ENCODE peak calls at places on chromosome 1, in seven cellular contexts. One of them, this sample, is unnamed.
A peak's percentile ranks its signal among the peaks of the same experiment; 100 is the strongest.

GRCh38 chr1:48649880-48650279 is 126.8 kb downstream of the BEND5 start:
- DNase-seq in hepatocyte: peak; percentile 12
- DNase-seq in left ventricle myocardium inferior: no peak
- DNase-seq in cardiac muscle cell: no peak
- DNase-seq in suprapubic skin: no peak
- DNase-seq in neural progenitor cell: no peak
- DNase-seq in lower lobe of right lung: no peak
- DNase-seq in this sample: no peak

GRCh38 chr1:230643887-230644286 is 1.6 kb downstream of the COG2 start:
- DNase-seq in hepatocyte: peak; percentile 24
- DNase-seq in left ventricle myocardium inferior: no peak
- DNase-seq in cardiac muscle cell: peak; percentile 25
- DNase-seq in suprapubic skin: no peak
- DNase-seq in neural progenitor cell: no peak
- DNase-seq in lower lobe of right lung: no peak
- DNase-seq in this sample: no peak

GRCh38 chr1:51494138-51494830 is 24.8 kb downstream of the EPS15 start:
- DNase-seq in hepatocyte: no peak
- DNase-seq in left ventricle myocardium inferior: no peak
- DNase-seq in cardiac muscle cell: no peak
- DNase-seq in suprapubic skin: no peak
- DNase-seq in neural progenitor cell: no peak
- DNase-seq in lower lobe of right lung: no peak
- DNase-seq in this sample: no peak

GRCh38 chr1:183841550-183841949 is 36.6 kb downstream of the RGL1 start:
- DNase-seq in hepatocyte: no peak
- DNase-seq in left ventricle myocardium inferior: no peak
- DNase-seq in cardiac muscle cell: no peak
- DNase-seq in suprapubic skin: no peak
- DNase-seq in neural progenitor cell: no peak
- DNase-seq in lower lobe of right lung: no peak
- DNase-seq in this sample: no peak

GRCh38 chr1:156627313-156627880 is 8.2 kb downstream of the HAPLN2 start:
- DNase-seq in hepatocyte: peak; percentile 59
- DNase-seq in left ventricle myocardium inferior: no peak
- DNase-seq in cardiac muscle cell: peak; percentile 47
- DNase-seq in suprapubic skin: no peak
- DNase-seq in neural progenitor cell: peak; percentile 64
- DNase-seq in lower lobe of right lung: no peak
- DNase-seq in this sample: no peak

GRCh38 chr1:24589200-24589599 is 33.3 kb downstream of the NCMAP start:
- DNase-seq in hepatocyte: no peak
- DNase-seq in left ventricle myocardium inferior: no peak
- DNase-seq in cardiac muscle cell: no peak
- DNase-seq in suprapubic skin: no peak
- DNase-seq in neural progenitor cell: no peak
- DNase-seq in lower lobe of right lung: no peak
- DNase-seq in this sample: no peak

GRCh38 chr1:152926091-152926490 is 17.7 kb downstream of the IVL start:
- DNase-seq in hepatocyte: no peak
- DNase-seq in left ventricle myocardium inferior: no peak
- DNase-seq in cardiac muscle cell: peak; percentile 2
- DNase-seq in suprapubic skin: no peak
- DNase-seq in neural progenitor cell: no peak
- DNase-seq in lower lobe of right lung: no peak
- DNase-seq in this sample: no peak

GRCh38 chr1:156750191-156750931 is 1.1 kb downstream of the HDGF start:
- DNase-seq in hepatocyte: peak; percentile 67
- DNase-seq in left ventricle myocardium inferior: no peak
- DNase-seq in cardiac muscle cell: no peak
- DNase-seq in suprapubic skin: no peak
- DNase-seq in neural progenitor cell: peak; percentile 17
- DNase-seq in lower lobe of right lung: peak; percentile 52
- DNase-seq in this sample: no peak

GRCh38 chr1:188089461-188089860 is 1260.7 kb downstream of the PLA2G4A start:
- DNase-seq in hepatocyte: no peak
- DNase-seq in left ventricle myocardium inferior: no peak
- DNase-seq in cardiac muscle cell: peak; percentile 7
- DNase-seq in suprapubic skin: no peak
- DNase-seq in neural progenitor cell: peak; percentile 32
- DNase-seq in lower lobe of right lung: no peak
- DNase-seq in this sample: no peak

GRCh38 chr1:70420320-70420719 is 9.3 kb downstream of the CTH start:
- DNase-seq in hepatocyte: no peak
- DNase-seq in left ventricle myocardium inferior: no peak
- DNase-seq in cardiac muscle cell: no peak
- DNase-seq in suprapubic skin: no peak
- DNase-seq in neural progenitor cell: peak; percentile 35
- DNase-seq in lower lobe of right lung: no peak
- DNase-seq in this sample: no peak

GRCh38 chr1:8461341-8462110 is 143.6 kb downstream of the SLC45A1 start:
- DNase-seq in hepatocyte: no peak
- DNase-seq in left ventricle myocardium inferior: no peak
- DNase-seq in cardiac muscle cell: no peak
- DNase-seq in suprapubic skin: no peak
- DNase-seq in neural progenitor cell: no peak
- DNase-seq in lower lobe of right lung: no peak
- DNase-seq in this sample: no peak

GRCh38 chr1:110262846-110263631 is 52.9 kb downstream of the KCNC4 start:
- DNase-seq in hepatocyte: no peak
- DNase-seq in left ventricle myocardium inferior: no peak
- DNase-seq in cardiac muscle cell: no peak
- DNase-seq in suprapubic skin: no peak
- DNase-seq in neural progenitor cell: no peak
- DNase-seq in lower lobe of right lung: no peak
- DNase-seq in this sample: no peak

GRCh38 chr1:27357281-27358037 is 9.3 kb downstream of the MAP3K6 start:
- DNase-seq in hepatocyte: peak; percentile 77
- DNase-seq in left ventricle myocardium inferior: peak; percentile 76
- DNase-seq in cardiac muscle cell: peak; percentile 66
- DNase-seq in suprapubic skin: no peak
- DNase-seq in neural progenitor cell: peak; percentile 85
- DNase-seq in lower lobe of right lung: peak; percentile 88
- DNase-seq in this sample: peak; percentile 78

GRCh38 chr1:89725016-89725380 is 92.1 kb downstream of the LRRC8C start:
- DNase-seq in hepatocyte: peak; percentile 27
- DNase-seq in left ventricle myocardium inferior: peak; percentile 41
- DNase-seq in cardiac muscle cell: peak; percentile 74
- DNase-seq in suprapubic skin: no peak
- DNase-seq in neural progenitor cell: no peak
- DNase-seq in lower lobe of right lung: no peak
- DNase-seq in this sample: no peak

GRCh38 chr1:79353224-79353623 is 346.7 kb upstream of the ADGRL4 start:
- DNase-seq in hepatocyte: peak; percentile 53
- DNase-seq in left ventricle myocardium inferior: no peak
- DNase-seq in cardiac muscle cell: peak; percentile 87
- DNase-seq in suprapubic skin: no peak
- DNase-seq in neural progenitor cell: peak; percentile 47
- DNase-seq in lower lobe of right lung: no peak
- DNase-seq in this sample: peak; percentile 26

GRCh38 chr1:111030590-111030989 is 66.9 kb upstream of the LRIF1 start:
- DNase-seq in hepatocyte: peak; percentile 68
- DNase-seq in left ventricle myocardium inferior: no peak
- DNase-seq in cardiac muscle cell: peak; percentile 74
- DNase-seq in suprapubic skin: no peak
- DNase-seq in neural progenitor cell: peak; percentile 74
- DNase-seq in lower lobe of right lung: no peak
- DNase-seq in this sample: no peak

GRCh38 chr1:202067188-202067977 is 55.3 kb upstream of the GPR37L1 start:
- DNase-seq in hepatocyte: no peak
- DNase-seq in left ventricle myocardium inferior: no peak
- DNase-seq in cardiac muscle cell: no peak
- DNase-seq in suprapubic skin: no peak
- DNase-seq in neural progenitor cell: no peak
- DNase-seq in lower lobe of right lung: no peak
- DNase-seq in this sample: no peak

GRCh38 chr1:181010789-181011188 is 11.9 kb downstream of the STX6 start:
- DNase-seq in hepatocyte: no peak
- DNase-seq in left ventricle myocardium inferior: no peak
- DNase-seq in cardiac muscle cell: peak; percentile 67
- DNase-seq in suprapubic skin: no peak
- DNase-seq in neural progenitor cell: no peak
- DNase-seq in lower lobe of right lung: no peak
- DNase-seq in this sample: no peak

DNA sequence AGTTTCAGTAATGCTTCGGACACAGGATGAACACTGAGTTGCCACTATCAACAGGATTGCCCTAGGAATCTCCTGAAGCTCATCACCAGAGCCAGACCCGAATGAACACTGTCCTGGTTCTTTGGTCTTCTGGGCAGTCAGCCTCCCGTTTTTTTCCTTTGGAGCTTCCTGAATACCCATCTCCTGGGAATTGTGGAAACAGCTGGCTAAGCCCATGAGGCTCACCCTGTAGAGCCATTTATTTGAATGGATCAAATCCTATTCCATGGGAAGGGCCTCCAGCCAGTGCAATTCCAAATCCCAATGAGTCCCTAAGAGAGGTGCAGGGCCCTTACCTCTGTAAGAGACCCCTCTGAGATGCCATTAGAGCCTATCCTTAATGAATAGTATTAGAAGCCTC is 5.9 kb downstream of the RCSD1 start:
- DNase-seq in hepatocyte: no peak
- DNase-seq in left ventricle myocardium inferior: no peak
- DNase-seq in cardiac muscle cell: no peak
- DNase-seq in suprapubic skin: no peak
- DNase-seq in neural progenitor cell: no peak
- DNase-seq in lower lobe of right lung: no peak
- DNase-seq in this sample: no peak
- H3K4me1 ChIP-seq in hepatocyte: peaks cover 7% of the 10 kb centered on the region
- H3K4me1 ChIP-seq in left ventricle myocardium inferior: peaks cover 79% of the 10 kb centered on the region
- H3K4me1 ChIP-seq in cardiac muscle cell: peaks cover 58% of the 10 kb centered on the region
- H3K4me1 ChIP-seq in suprapubic skin: peaks cover 13% of the 10 kb centered on the region
- H3K4me1 ChIP-seq in neural progenitor cell: peaks cover 19% of the 10 kb centered on the region
- H3K4me1 ChIP-seq in lower lobe of right lung: peaks cover 45% of the 10 kb centered on the region
- H3K4me1 ChIP-seq in this sample: no peaks in the 10 kb centered on the region

DNA sequence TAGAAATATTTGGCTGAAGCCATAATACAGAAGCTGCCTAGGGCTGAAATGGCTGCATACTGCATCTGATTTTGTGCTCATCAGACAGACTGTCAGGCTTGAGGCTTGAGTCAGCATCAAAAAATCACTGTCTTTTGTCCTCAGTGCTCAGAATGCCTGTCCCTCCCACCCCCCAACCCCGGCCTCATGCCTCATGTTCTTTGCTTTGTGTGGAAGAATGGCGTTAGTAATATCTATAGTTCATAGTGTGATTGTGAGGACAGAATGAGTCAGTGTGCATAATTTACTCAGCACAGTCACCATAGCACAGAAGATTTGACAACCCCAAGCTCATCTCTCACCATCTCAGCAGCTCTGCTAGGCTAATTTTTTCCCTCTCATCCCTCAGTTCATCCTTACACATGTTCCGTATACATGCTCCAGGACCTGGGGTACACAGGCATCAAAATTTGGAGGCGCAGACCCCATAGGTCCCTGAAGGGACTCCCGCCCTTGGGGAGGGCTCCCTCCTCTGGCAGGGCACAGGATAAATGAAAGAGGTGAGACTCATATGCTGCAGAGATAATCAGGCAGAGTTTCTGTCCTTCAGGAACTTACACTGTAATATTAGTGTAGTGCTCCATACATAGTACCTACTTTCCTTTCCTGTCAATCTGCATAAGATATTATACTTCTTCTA is 159.1 kb upstream of the C8B start:
- DNase-seq in hepatocyte: no peak
- DNase-seq in left ventricle myocardium inferior: no peak
- DNase-seq in cardiac muscle cell: peak; percentile 13
- DNase-seq in suprapubic skin: no peak
- DNase-seq in neural progenitor cell: no peak
- DNase-seq in lower lobe of right lung: no peak
- DNase-seq in this sample: no peak
- TF ChIP-seq CTCF in hepatocyte: no peak
- TF ChIP-seq CTCF in left ventricle myocardium inferior: peak; percentile 20
- TF ChIP-seq CTCF in cardiac muscle cell: no peak
- TF ChIP-seq CTCF in suprapubic skin: no peak
- TF ChIP-seq CTCF in neural progenitor cell: peak; percentile 26
- TF ChIP-seq CTCF in lower lobe of right lung: no peak
- TF ChIP-seq CTCF in this sample: no peak

DNA sequence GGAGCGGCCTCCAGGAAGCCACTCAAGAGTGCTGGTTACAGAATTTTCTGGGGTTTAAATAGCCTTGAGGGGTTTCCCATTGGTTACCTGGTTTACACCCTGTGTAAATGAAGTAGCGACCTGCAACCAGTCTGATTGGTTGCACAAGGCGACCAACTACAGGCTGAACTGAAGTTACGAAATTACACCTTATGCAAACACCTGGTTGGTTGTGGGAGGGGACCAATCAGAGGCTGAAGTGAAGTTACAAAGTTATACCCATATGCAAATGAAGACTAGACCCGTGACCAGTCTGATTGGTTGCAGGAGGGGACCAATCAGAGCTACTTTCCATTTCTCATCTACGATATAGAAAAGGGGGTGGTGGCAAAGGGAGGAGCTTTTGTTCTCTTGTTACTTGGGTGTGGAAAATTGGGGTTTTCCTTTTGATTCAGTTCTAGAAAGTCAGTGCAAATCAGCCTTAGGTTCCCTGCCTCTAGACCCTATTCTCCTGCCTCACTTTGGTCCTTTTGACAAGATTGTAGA is 22.2 kb upstream of the C1orf174 start:
- DNase-seq in hepatocyte: no peak
- DNase-seq in left ventricle myocardium inferior: no peak
- DNase-seq in cardiac muscle cell: no peak
- DNase-seq in suprapubic skin: peak; percentile 21
- DNase-seq in neural progenitor cell: no peak
- DNase-seq in lower lobe of right lung: peak; percentile 51
- DNase-seq in this sample: no peak
- H3K4me3 ChIP-seq in hepatocyte: no peak overlapping the region
- H3K4me3 ChIP-seq in left ventricle myocardium inferior: no peak overlapping the region
- H3K4me3 ChIP-seq in cardiac muscle cell: no peak overlapping the region
- H3K4me3 ChIP-seq in suprapubic skin: no peak overlapping the region
- H3K4me3 ChIP-seq in neural progenitor cell: no peak overlapping the region
- H3K4me3 ChIP-seq in lower lobe of right lung: peak overlapping the region; percentile 28
- H3K4me3 ChIP-seq in this sample: no peak overlapping the region

DNA sequence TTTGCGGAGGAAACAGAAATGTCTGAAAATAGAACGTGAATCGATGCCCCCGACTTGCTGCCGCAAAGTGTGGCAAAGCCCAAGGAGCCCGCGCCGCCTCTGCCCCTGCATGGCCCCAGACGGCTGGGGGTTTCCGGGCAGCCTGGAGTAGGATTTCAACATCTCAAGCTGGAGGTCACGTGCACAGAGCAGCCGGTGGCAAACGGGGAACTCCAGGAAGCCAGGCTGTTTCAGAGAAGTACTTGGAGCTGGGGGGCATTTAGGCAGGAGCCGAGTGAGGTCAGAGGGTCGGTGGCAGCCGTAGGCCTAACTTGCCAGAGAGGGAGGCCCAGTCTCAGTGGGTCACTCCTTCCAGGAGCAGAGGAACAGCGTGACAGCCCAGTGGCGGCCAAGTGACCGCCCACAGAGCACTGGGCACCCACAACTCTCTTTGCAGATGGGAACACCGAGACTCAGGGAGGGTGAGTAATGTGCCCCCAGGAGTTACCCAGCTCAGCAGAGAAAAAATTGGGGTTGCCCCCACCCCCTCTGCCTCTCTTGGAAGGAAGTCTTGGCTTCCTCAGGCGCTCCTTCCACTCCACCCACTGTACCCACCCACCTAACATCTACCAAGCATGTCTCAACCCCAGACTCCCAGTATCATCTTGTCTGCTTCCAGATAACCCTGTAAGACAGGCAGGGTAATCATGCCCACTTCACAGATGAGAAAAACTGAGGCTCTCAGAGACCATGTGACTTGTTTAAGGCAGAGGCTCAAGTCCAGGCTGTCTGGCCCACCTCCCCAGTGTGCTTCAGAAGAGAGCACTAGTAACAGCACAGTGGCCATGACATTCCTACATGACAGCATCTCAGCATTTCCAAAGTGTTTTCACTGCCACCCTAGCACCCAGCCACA is 179.4 kb downstream of the HIVEP3 start:
- DNase-seq in hepatocyte: peak; percentile 27
- DNase-seq in left ventricle myocardium inferior: peak; percentile 71
- DNase-seq in cardiac muscle cell: peak; percentile 77
- DNase-seq in suprapubic skin: peak; percentile 88
- DNase-seq in neural progenitor cell: no peak
- DNase-seq in lower lobe of right lung: peak; percentile 92
- DNase-seq in this sample: no peak
- H3K4me1 ChIP-seq in hepatocyte: no peaks in the 10 kb centered on the region
- H3K4me1 ChIP-seq in left ventricle myocardium inferior: peaks cover 36% of the 10 kb centered on the region
- H3K4me1 ChIP-seq in cardiac muscle cell: peaks cover 19% of the 10 kb centered on the region
- H3K4me1 ChIP-seq in suprapubic skin: peaks cover 47% of the 10 kb centered on the region
- H3K4me1 ChIP-seq in neural progenitor cell: peaks cover 11% of the 10 kb centered on the region
- H3K4me1 ChIP-seq in lower lobe of right lung: peaks cover 54% of the 10 kb centered on the region
- H3K4me1 ChIP-seq in this sample: no peaks in the 10 kb centered on the region